ENCODE peak calls at places on chromosomes 1 and 21, in eight cellular contexts. B is adrenal gland, O is brain microvascular endothelial cell, C is body of pancreas, X is breast epithelium, H is suprapubic skin, E is tibial nerve, V is Calu3. G is an unnamed sample.

GRCh38 chr1:85544689-85545203 is 35.8 kb upstream of the CCN1 start:
- DNase-seq in V (peak; percentile 28), H (no peak), B (no peak), X (peak; percentile 31), O (peak; percentile 33), C (peak; percentile 51), E (no peak), G (no peak)

GRCh38 chr21:25688284-25689035 is 46.2 kb downstream of the ATP5PF start:
- DNase-seq in E (no peak), O (no peak), H (no peak), C (no peak), B (no peak), V (no peak), X (no peak), G (no peak)

GRCh38 chr1:203264052-203264501 is 34.6 kb upstream of the CHIT1 start:
- DNase-seq in C (no peak), H (no peak), E (no peak), B (no peak), X (peak; percentile 17), O (no peak), V (no peak), G (no peak)

GRCh38 chr1:228416217-228416971 is at the start of gene TRIM17:
- DNase-seq in E (no peak), X (peak; percentile 41), H (no peak), C (peak; percentile 59), O (no peak), B (no peak), V (peak; percentile 75), G (no peak)

GRCh38 chr1:159598196-159598595 is 10.6 kb downstream of the APCS start:
- DNase-seq in H (no peak), O (peak; percentile 94), B (no peak), V (peak; percentile 54), X (peak; percentile 30), E (no peak), C (no peak), G (no peak)

GRCh38 chr1:185929759-185930158 is 195.6 kb downstream of the HMCN1 start:
- DNase-seq in H (no peak), O (no peak), E (no peak), X (no peak), V (no peak), C (no peak), B (no peak), G (no peak)

GRCh38 chr1:110460253-110461220 is 9.6 kb downstream of the PROK1 start:
- DNase-seq in B (peak; percentile 85), X (peak; percentile 77), O (peak; percentile 76), E (peak; percentile 98), V (peak; percentile 77), C (peak; percentile 88), H (peak; percentile 87), G (peak; percentile 80)

GRCh38 chr1:29808141-29808995 is 572.0 kb downstream of the PTPRU start:
- DNase-seq in B (no peak), H (peak; percentile 31), E (no peak), X (no peak), V (no peak), C (no peak), O (no peak), G (peak; percentile 44)

GRCh38 chr21:28588997-28589396 is 403.7 kb downstream of the LTN1 start:
- DNase-seq in X (no peak), B (no peak), O (no peak), C (no peak), H (no peak), E (no peak), V (no peak), G (no peak)

GRCh38 chr1:154556422-154556821 is 2.0 kb downstream of the UBE2Q1 start:
- DNase-seq in X (peak; percentile 56), O (no peak), V (no peak), B (no peak), C (peak; percentile 27), E (no peak), H (no peak), G (no peak)

GRCh38 chr21:36587388-36587787 is 107.5 kb upstream of the CLDN14 start:
- DNase-seq in B (no peak), C (no peak), H (no peak), E (no peak), O (peak; percentile 6), X (no peak), V (no peak), G (no peak)

GRCh38 chr1:239361403-239361802 is 25.0 kb upstream of the CHRM3 start:
- DNase-seq in V (no peak), B (no peak), H (no peak), X (no peak), O (no peak), E (no peak), C (no peak), G (no peak)

GRCh38 chr1:96498744-96499143 is 222.8 kb upstream of the PTBP2 start:
- DNase-seq in B (no peak), H (no peak), X (no peak), V (no peak), O (no peak), E (no peak), C (no peak), G (no peak)

GRCh38 chr1:6612641-6613360 is 730 bp upstream of the PHF13 start:
- DNase-seq in C (peak; percentile 58), H (peak; percentile 87), O (peak; percentile 27), X (peak; percentile 65), V (peak; percentile 49), B (peak; percentile 58), E (peak; percentile 44), G (no peak)

GRCh38 chr1:33133478-33134105 is 48.3 kb downstream of the TRIM62 start:
- DNase-seq in X (no peak), C (no peak), O (no peak), H (peak; percentile 15), E (no peak), V (no peak), B (no peak), G (no peak)

GRCh38 chr1:179800481-179800880 is 57.4 kb downstream of the FAM163A start:
- DNase-seq in H (no peak), V (no peak), X (no peak), B (no peak), C (no peak), O (no peak), E (no peak), G (no peak)

GRCh38 chr1:240658312-240658975 is 46.5 kb upstream of the GREM2 start:
- DNase-seq in H (no peak), V (no peak), X (no peak), O (no peak), E (no peak), B (no peak), C (no peak), G (no peak)

GRCh38 chr21:31265293-31265692 is 78.8 kb downstream of the TIAM1 start:
- DNase-seq in V (no peak), X (no peak), C (peak; percentile 23), B (no peak), E (no peak), H (no peak), O (no peak), G (no peak)

GRCh38 chr21:37463083-37463780 is 96.7 kb downstream of the DYRK1A start:
- DNase-seq in E (no peak), V (no peak), X (no peak), C (peak; percentile 59), B (no peak), H (no peak), O (peak; percentile 37), G (no peak)

GRCh38 chr1:230310381-230311163 is 115.6 kb downstream of the PGBD5 start:
- DNase-seq in O (peak; percentile 53), X (peak; percentile 48), V (peak; percentile 82), B (peak; percentile 77), E (peak; percentile 76), H (no peak), C (peak; percentile 87), G (no peak)

GRCh38 chr1:3378411-3379208 is 75.9 kb upstream of the ARHGEF16 start:
- DNase-seq in O (no peak), C (no peak), B (no peak), X (no peak), V (no peak), E (no peak), H (no peak), G (no peak)

GRCh38 chr1:218384576-218384975 is 39.4 kb downstream of the TGFB2 start:
- DNase-seq in B (no peak), X (no peak), E (no peak), O (peak; percentile 76), C (no peak), V (no peak), H (no peak), G (no peak)
- TF ChIP-seq CTCF in B (no peak), X (no peak), E (no peak), O (no peak), C (no peak), V (no peak), H (no peak), G (no peak)

DNA sequence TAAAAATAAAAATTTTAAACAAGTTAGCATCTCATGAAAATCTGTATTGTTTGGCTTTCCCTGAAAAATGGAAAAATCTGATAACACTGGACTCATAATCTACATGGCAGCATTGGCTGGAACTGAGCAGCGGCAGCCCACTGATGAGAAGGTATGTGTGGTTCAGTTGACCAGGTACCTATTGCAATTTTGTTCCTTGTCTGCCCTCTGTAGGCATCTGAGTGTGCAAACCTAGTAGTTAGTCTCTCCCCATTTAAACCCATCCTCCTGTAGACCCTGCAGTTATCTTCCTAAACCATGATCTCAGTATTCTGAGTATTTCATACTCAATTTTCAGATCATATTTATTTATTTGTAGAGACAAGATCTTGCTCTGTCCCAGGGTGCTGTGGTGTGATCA is 59.4 kb upstream of the SERBP1 start:
- DNase-seq in B (no peak), C (peak; percentile 7), H (no peak), X (no peak), O (no peak), E (no peak), V (no peak), G (no peak)
- TF ChIP-seq CTCF in B (no peak), C (no peak), H (no peak), X (peak; percentile 34), O (peak; percentile 37), E (no peak), V (no peak), G (peak; percentile 37)

DNA sequence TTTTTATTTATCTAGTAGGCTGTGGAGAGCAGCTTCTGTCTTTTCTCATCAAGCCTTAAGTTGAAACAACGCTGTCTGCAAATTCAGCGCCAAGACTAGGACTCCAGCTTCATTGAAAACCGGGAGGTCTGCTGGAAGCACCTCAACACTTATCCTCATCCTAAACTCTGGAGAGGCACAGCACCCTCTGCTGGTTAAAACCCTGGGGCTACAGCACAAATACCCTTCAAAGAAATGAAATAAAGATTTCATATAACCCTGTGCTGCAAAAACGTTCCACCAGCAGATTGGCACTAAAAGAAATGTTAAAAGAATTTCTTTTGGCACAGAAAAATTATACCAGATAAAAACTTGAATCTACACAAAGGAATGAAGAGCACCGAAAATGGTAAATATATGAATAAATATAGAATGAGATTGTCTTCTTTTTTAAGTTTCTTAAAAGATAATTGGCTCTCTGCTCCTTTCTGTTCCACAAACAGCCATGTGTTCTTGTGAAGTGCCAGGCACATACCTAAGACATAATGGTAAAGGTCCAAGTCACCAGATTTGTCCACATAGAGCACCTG is 227.7 kb upstream of the SAMSN1 start:
- DNase-seq in C (peak; percentile 83), X (no peak), E (peak; percentile 75), H (no peak), O (peak; percentile 26), V (peak; percentile 50), B (peak; percentile 22), G (no peak)
- TF ChIP-seq CTCF in C (peak; percentile 73), X (no peak), E (peak; percentile 20), H (no peak), O (peak; percentile 66), V (peak; percentile 17), B (peak; percentile 12), G (peak; percentile 63)

GRCh38 chr1:187384504-187384903 is 555.8 kb downstream of the PLA2G4A start:
- DNase-seq in H (no peak), O (no peak), B (no peak), V (no peak), C (no peak), E (no peak), X (no peak), G (no peak)

GRCh38 chr1:187383366-187383765 is 554.6 kb downstream of the PLA2G4A start:
- DNase-seq in X (no peak), H (no peak), O (no peak), C (no peak), E (no peak), V (no peak), B (no peak), G (no peak)
- TF ChIP-seq CTCF in X (no peak), H (no peak), O (peak; percentile 21), C (no peak), E (no peak), V (no peak), B (no peak), G (peak; percentile 41)

G was measured in type B pancreatic cell.